ENCODE peak calls at places on chromosomes 7 and 10, in four cellular contexts. One of them, this sample, is unnamed.

GRCh38 chr7:52080493-52080892 is 763.9 kb upstream of the COBL start:
- DNase-seq in left lobe of liver: no peak
- DNase-seq in esophagus muscularis mucosa: no peak
- DNase-seq in amniotic stem cell: no peak
- DNase-seq in this sample: no peak

GRCh38 chr10:70679498-70679897 is 7.2 kb downstream of the ADAMTS14 start:
- DNase-seq in left lobe of liver: no peak
- DNase-seq in esophagus muscularis mucosa: no peak
- DNase-seq in amniotic stem cell: peak
- DNase-seq in this sample: no peak

GRCh38 chr10:11539191-11539868 is 72.1 kb downstream of the USP6NL start:
- DNase-seq in left lobe of liver: no peak
- DNase-seq in esophagus muscularis mucosa: no peak
- DNase-seq in amniotic stem cell: no peak
- DNase-seq in this sample: no peak

GRCh38 chr7:25624837-25625236 is 396.6 kb upstream of the NPVF start:
- DNase-seq in left lobe of liver: no peak
- DNase-seq in esophagus muscularis mucosa: peak
- DNase-seq in amniotic stem cell: no peak
- DNase-seq in this sample: no peak

GRCh38 chr10:3825244-3825643 is 40.2 kb upstream of the KLF6 start:
- DNase-seq in left lobe of liver: no peak
- DNase-seq in esophagus muscularis mucosa: no peak
- DNase-seq in amniotic stem cell: peak
- DNase-seq in this sample: no peak

GRCh38 chr7:66281678-66282593 is 76.8 kb downstream of the TPST1 start:
- DNase-seq in left lobe of liver: no peak
- DNase-seq in esophagus muscularis mucosa: no peak
- DNase-seq in amniotic stem cell: peak
- DNase-seq in this sample: no peak

GRCh38 chr7:116740758-116741462 is 68.9 kb downstream of the MET start:
- DNase-seq in left lobe of liver: peak
- DNase-seq in esophagus muscularis mucosa: no peak
- DNase-seq in amniotic stem cell: no peak
- DNase-seq in this sample: no peak

GRCh38 chr7:27689045-27689877 is 26.6 kb upstream of the HIBADH start:
- DNase-seq in left lobe of liver: no peak
- DNase-seq in esophagus muscularis mucosa: no peak
- DNase-seq in amniotic stem cell: no peak
- DNase-seq in this sample: no peak

GRCh38 chr7:111987115-111987826 is 218.9 kb downstream of the DOCK4 start:
- DNase-seq in left lobe of liver: no peak
- DNase-seq in esophagus muscularis mucosa: no peak
- DNase-seq in amniotic stem cell: peak
- DNase-seq in this sample: no peak

GRCh38 chr7:141737118-141737835 is 881 bp upstream of the SSBP1 start:
- DNase-seq in left lobe of liver: peak
- DNase-seq in esophagus muscularis mucosa: no peak
- DNase-seq in amniotic stem cell: no peak
- DNase-seq in this sample: no peak

GRCh38 chr10:2688958-2689357 is 378.4 kb upstream of the PFKP start:
- DNase-seq in left lobe of liver: no peak
- DNase-seq in esophagus muscularis mucosa: no peak
- DNase-seq in amniotic stem cell: no peak
- DNase-seq in this sample: no peak

GRCh38 chr10:22505923-22506685 is 160.8 kb downstream of the SPAG6 start:
- DNase-seq in left lobe of liver: no peak
- DNase-seq in esophagus muscularis mucosa: no peak
- DNase-seq in amniotic stem cell: no peak
- DNase-seq in this sample: no peak

GRCh38 chr10:30705625-30706149 is 76.1 kb upstream of the LYZL2 start:
- DNase-seq in left lobe of liver: no peak
- DNase-seq in esophagus muscularis mucosa: no peak
- DNase-seq in amniotic stem cell: no peak
- DNase-seq in this sample: no peak

GRCh38 chr7:140035400-140036223 is 27.1 kb downstream of the PARP12 start:
- DNase-seq in left lobe of liver: no peak
- DNase-seq in esophagus muscularis mucosa: no peak
- DNase-seq in amniotic stem cell: peak
- DNase-seq in this sample: no peak

This sample was measured in brain pericyte.